ENCODE peak calls at places on chromosome 19, in six cellular contexts. Q is HT1080, Z is fibroblast of lung, K is SHP77, E is astrocyte of the hippocampus, W is cardiac muscle cell. X is an unnamed sample.

GRCh38 chr19:19320362-19321142 is at the start of the genes MAU2 and SUGP1:
- DNase-seq in Q (peak; percentile 91), Z (peak; percentile 86), K (peak; percentile 91), E (peak; percentile 96), W (peak; percentile 94), X (peak; percentile 93)

GRCh38 chr19:10780368-10780767 is 55.6 kb downstream of the TMED1 start:
- DNase-seq in Q (peak; percentile 82), Z (peak; percentile 84), K (no peak), E (no peak), W (peak; percentile 95), X (no peak)

GRCh38 chr19:48780684-48781391 is 25.5 kb downstream of the FGF21 start:
- DNase-seq in Q (peak; percentile 67), Z (peak; percentile 42), K (no peak), E (no peak), W (peak; percentile 65), X (no peak)

GRCh38 chr19:3766520-3766919 is 4.0 kb downstream of the MRPL54 start:
- DNase-seq in Q (no peak), Z (no peak), K (no peak), E (no peak), W (no peak), X (no peak)

GRCh38 chr19:47228168-47228936 is 2.6 kb downstream of the BBC3 start:
- DNase-seq in Q (peak; percentile 71), Z (no peak), K (no peak), E (peak; percentile 59), W (no peak), X (peak; percentile 23)

GRCh38 chr19:35973487-35973886 is 21.5 kb upstream of the SDHAF1 start:
- DNase-seq in Q (no peak), Z (no peak), K (no peak), E (no peak), W (no peak), X (no peak)

GRCh38 chr19:54481326-54481930 is 8.3 kb upstream of the CDC42EP5 start:
- DNase-seq in Q (no peak), Z (no peak), K (peak; percentile 40), E (peak; percentile 67), W (peak; percentile 65), X (no peak)

GRCh38 chr19:12796146-12797071 is 5.1 kb downstream of the JUNB start:
- DNase-seq in Q (peak; percentile 71), Z (peak; percentile 73), K (peak; percentile 83), E (peak; percentile 91), W (peak; percentile 86), X (peak; percentile 89)

GRCh38 chr19:18397242-18398202 is at the start of gene LRRC25:
- DNase-seq in Q (no peak), Z (no peak), K (no peak), E (no peak), W (no peak), X (no peak)

GRCh38 chr19:17855333-17856152 is 4.2 kb upstream of the RPL18A start:
- DNase-seq in Q (peak; percentile 65), Z (peak; percentile 35), K (peak; percentile 41), E (peak; percentile 89), W (peak; percentile 75), X (peak; percentile 81)

GRCh38 chr19:34189917-34190425 is 17.7 kb downstream of the LSM14A start:
- DNase-seq in Q (no peak), Z (peak; percentile 12), K (no peak), E (no peak), W (peak; percentile 33), X (no peak)

GRCh38 chr19:16841391-16841926 is 12.3 kb downstream of the SIN3B start:
- DNase-seq in Q (no peak), Z (no peak), K (no peak), E (no peak), W (no peak), X (no peak)

GRCh38 chr19:604355-604754 is 14.7 kb downstream of the HCN2 start:
- DNase-seq in Q (no peak), Z (no peak), K (no peak), E (no peak), W (no peak), X (no peak)

GRCh38 chr19:53892981-53893325 is 11.0 kb downstream of the PRKCG start:
- DNase-seq in Q (no peak), Z (no peak), K (no peak), E (no peak), W (no peak), X (no peak)

X was measured in NCI-H510A treated with DMSO at 0.1 percent for 48 hours.